ENCODE peak calls at places on chromosome 17, in four cellular contexts. W is neuronal stem cell; U is CD8-positive, alpha-beta T cell; C is mammary epithelial cell. T is an unnamed sample. For H3K4me1 and H3K36me3, the result is how much of the 10 kb centered on the place peaks cover.

GRCh38 chr17:77507116-77507885 is 366.5 kb downstream of the SEC14L1 start:
- DNase-seq in W (no peak), U (no peak), C (no peak), T (no peak)

GRCh38 chr17:81258292-81258691 is 19.2 kb downstream of the NDUFAF8 start:
- DNase-seq in C (no peak), W (no peak), U (no peak), T (no peak)

GRCh38 chr17:36863131-36863530 is 74.1 kb upstream of the LHX1 start:
- DNase-seq in W (no peak), C (no peak), U (no peak), T (no peak)

GRCh38 chr17:10032142-10032541 is 127.1 kb upstream of the RCVRN start:
- DNase-seq in U (no peak), C (no peak), W (no peak), T (no peak)

GRCh38 chr17:9982159-9982558 is 77.1 kb upstream of the RCVRN start:
- DNase-seq in C (no peak), U (no peak), W (no peak), T (no peak)

GRCh38 chr17:62627219-62627903 is at the start of gene MRC2:
- DNase-seq in U (peak), C (peak), W (peak), T (peak)

GRCh38 chr17:16378631-16379282 is 2.1 kb upstream of the UBB start:
- DNase-seq in C (peak), U (no peak), W (no peak), T (peak)

GRCh38 chr17:73821665-73822064 is 177.4 kb upstream of the SDK2 start:
- DNase-seq in U (no peak), C (no peak), W (no peak), T (no peak)

DNA sequence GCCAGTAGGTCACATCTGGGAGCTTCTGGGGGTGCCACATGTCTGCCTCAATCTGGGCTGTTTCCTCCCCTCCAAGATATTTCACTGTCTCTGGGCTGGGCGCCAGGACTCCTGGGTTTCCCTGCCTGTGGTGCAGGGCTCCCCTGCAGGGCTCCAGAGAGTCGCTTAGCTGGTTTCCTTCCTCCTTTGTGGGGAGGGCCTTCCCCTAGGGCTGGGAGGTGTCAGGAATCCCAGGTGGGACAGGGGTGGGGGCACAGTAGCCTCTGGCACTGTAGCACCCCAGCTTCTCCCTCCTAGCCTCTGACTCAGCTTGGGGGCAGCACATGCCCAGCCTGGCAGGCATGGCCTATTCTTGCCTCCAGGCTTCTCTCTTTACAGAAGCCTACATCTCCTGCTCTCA is 2.6 kb downstream of the RARA start:
- DNase-seq in W (no peak), C (peak), U (no peak), T (no peak)
- H3K4me1 ChIP-seq in W (under half), C (half or more), U (half or more), T (half or more)

DNA sequence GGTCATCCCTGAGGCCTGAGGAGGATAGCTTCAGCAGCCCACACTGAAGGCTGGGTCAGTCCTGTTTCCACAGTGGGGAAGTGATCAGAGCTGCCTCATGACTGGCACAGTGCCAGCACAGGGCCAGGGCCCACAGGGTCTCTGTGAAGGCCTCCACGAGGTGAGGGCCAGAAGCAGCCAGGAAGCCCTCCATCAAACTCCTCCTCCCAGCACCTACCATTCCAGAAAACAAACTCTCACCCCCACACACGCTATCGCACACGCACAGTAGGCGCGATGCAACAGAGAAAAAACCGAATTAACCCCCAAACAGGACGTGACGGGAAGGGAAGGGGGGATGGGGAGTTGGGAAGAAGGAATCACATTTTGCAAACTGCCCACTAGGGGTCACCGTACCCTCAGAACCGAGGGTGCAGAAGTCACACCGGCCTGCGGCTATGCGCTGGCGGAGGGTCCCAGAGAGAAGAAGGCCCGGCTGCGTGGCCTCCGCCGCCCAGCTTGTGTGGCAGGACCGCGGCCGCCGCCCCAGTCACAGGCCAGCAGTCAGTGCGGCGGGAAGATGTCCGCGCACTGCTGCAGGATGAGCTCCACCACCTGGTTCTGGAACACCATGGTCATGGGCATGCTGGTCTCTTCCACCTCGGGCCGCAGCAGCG is 37.6 kb downstream of the ARHGAP27 start:
- DNase-seq in W (peak), U (peak), C (peak), T (no peak)
- H3K36me3 ChIP-seq in W (under half), U (under half), C (under half), T (under half)

GRCh38 chr17:83079766-83080616 is 582 bp downstream of the METRNL start:
- DNase-seq in U (no peak), C (no peak), W (no peak), T (no peak)
- H3K4me3 ChIP-seq in U (no peak), C (peak), W (peak), T (peak)

GRCh38 chr17:79028496-79029326 is 4.7 kb downstream of the C1QTNF1 start:
- DNase-seq in W (no peak), U (no peak), C (no peak), T (peak)

GRCh38 chr17:79027274-79027924 is 3.4 kb downstream of the C1QTNF1 start:
- DNase-seq in W (no peak), C (no peak), U (no peak), T (peak)

GRCh38 chr17:79027925-79028491 is 4.0 kb downstream of the C1QTNF1 start:
- DNase-seq in U (no peak), W (no peak), C (no peak), T (peak)

GRCh38 chr17:79024901-79025737 is 1.1 kb downstream of the C1QTNF1 start:
- DNase-seq in U (no peak), W (no peak), C (no peak), T (peak)

DNA sequence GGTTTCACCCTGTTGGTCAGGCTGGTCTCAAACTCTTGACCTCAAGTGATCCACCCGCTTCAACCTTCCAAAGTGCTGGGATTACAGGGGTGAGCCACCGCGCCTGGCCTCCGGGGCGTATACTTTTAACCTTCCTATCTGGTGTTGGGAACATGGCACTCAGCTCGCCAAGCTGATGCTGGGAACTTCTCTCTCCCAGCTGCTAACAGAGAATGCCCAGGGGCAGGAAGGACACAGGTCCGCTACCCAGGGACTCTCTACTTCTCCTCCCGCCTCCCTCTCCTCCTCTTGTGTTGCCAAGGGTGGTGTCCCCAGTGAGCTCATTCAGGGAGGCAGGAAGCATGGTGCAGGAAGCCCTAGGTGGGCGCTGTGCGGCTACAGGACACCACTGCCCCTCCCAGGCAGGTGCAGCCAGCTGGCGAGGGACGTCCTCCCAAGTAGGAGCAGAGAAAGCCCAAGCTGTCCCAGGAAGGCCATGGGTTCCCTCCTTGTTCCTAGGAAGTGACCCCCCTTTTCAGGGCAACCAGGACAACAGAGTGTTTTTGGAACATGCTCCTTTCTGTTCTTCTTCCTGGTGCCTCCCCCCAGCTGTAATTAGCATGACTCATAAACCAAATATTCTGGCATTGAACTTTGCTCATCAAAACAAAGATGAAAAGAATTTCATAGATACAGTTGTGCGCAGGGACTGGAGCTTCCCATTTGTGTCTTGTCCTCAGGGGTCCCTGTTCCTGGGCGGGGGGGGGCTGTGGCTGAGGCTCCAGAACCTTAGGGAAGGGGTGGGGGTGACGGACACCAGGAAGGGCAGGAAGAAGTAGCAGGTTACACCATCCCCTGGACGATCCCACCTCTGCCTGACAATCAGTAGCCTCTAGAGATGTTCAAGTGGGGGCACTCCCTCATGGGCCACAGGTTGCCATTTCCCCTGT is 2.6 kb downstream of the C1QTNF1 start:
- DNase-seq in C (peak), U (no peak), W (no peak), T (peak)
- H3K4me1 ChIP-seq in C (under half), U (under half), W (under half), T (under half)

GRCh38 chr17:1853698-1854097 is 23.9 kb downstream of the RPA1 start:
- DNase-seq in W (no peak), U (no peak), C (no peak), T (no peak)
- H3K36me3 ChIP-seq in W (under half), U (under half), C (under half), T (half or more)

DNA sequence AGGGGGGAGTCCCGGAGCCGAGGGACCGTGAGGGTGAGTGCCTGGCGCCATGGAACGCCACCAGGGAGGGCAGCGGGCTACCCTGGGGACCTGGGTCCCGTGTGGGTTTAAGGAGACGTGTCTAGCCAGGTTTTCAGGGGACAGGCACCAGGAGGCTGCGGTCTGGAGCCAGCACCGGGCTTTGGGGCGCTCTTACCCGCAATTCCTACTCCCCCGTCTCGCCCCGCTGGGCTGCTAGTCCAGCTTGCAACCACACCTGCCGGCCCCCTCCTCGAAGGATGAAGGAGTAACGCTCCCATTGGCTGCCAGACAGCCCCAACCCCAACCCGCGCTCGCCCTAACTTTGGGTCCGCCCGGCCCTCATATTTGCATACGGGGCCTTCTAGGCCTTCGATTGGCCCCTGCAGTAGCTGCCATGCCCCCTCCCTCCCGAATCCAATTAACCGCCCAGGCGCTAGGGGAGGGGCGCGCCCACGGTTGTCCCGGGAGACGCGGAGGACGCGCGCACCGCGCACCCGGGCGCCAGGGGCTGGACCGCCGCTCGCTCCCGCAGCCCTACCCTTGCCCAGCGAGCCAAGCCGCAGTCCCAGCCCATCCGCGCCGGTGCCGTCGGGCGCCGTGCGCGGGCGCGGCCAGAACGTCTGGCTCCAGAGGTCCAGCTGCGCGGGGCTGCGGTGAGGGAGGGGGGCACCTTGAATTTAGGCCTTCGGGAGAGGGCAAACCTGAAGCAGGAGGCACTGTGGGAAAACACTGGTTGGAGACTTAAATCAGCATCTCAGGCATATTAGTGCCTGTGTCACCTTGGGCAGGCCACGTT is at the start of gene TTLL6:
- DNase-seq in C (peak), W (peak), U (peak), T (peak)
- H3K4me3 ChIP-seq in C (peak), W (peak), U (peak), T (peak)

GRCh38 chr17:41544935-41545334 is 16.8 kb upstream of the KRT19 start:
- DNase-seq in C (no peak), W (no peak), U (no peak), T (no peak)
- H3K4me1 ChIP-seq in C (half or more), W (under half), U (under half), T (under half)

GRCh38 chr17:57972151-57972550 is 15.9 kb downstream of the VEZF1 start:
- DNase-seq in U (no peak), W (no peak), C (no peak), T (no peak)
- H3K36me3 ChIP-seq in U (under half), W (under half), C (under half), T (under half)

GRCh38 chr17:78739331-78739853 is 42.7 kb downstream of the CYTH1 start:
- DNase-seq in U (no peak), C (no peak), W (no peak), T (no peak)
- H3K4me3 ChIP-seq in U (no peak), C (no peak), W (no peak), T (no peak)